ENCODE peak calls at places on chromosomes 13 and 19, in eight cellular contexts. G, V, H, Q, E, Z, D and S are unnamed samples.

GRCh38 chr13:46665630-46666482 is 112.9 kb downstream of the LRCH1 start:
- DNase-seq in E (no peak), G (no peak), Z (no peak), Q (no peak), D (no peak), V (no peak), H (no peak), S (no peak)

GRCh38 chr13:42997381-42997780 is 5.3 kb upstream of the EPSTI1 start:
- DNase-seq in E (peak), Z (no peak), V (no peak), Q (no peak), H (no peak), G (no peak), D (no peak), S (no peak)

GRCh38 chr13:77752512-77753069 is 55.1 kb downstream of the SLAIN1 start:
- DNase-seq in Z (no peak), V (no peak), Q (no peak), G (peak), H (no peak), E (no peak), D (no peak), S (no peak)

GRCh38 chr13:75636339-75637095 is 387 bp downstream of the LMO7 start:
- DNase-seq in E (peak), H (no peak), D (no peak), Z (peak), V (no peak), G (no peak), Q (no peak), S (peak)

GRCh38 chr13:79481685-79482052 is 714 bp downstream of the NDFIP2 start:
- DNase-seq in D (no peak), Z (no peak), V (no peak), G (no peak), Q (no peak), E (no peak), H (no peak), S (peak)

GRCh38 chr13:20190481-20191310 is 2.0 kb downstream of the GJB2 start:
- DNase-seq in V (no peak), H (no peak), Q (peak), E (peak), D (no peak), G (no peak), Z (no peak), S (peak)

GRCh38 chr13:44243198-44243852 is 130.3 kb upstream of the SERP2 start:
- DNase-seq in D (no peak), E (peak), H (no peak), Q (no peak), V (peak), Z (peak), G (no peak), S (peak)

GRCh38 chr19:4108767-4109625 is 14.9 kb downstream of the MAP2K2 start:
- DNase-seq in G (no peak), Q (no peak), H (no peak), Z (no peak), E (no peak), V (no peak), D (no peak), S (no peak)

GRCh38 chr13:23570099-23570926 is at the start of gene TNFRSF19:
- DNase-seq in G (no peak), H (no peak), Q (peak), V (peak), Z (peak), D (no peak), E (peak), S (no peak)

GRCh38 chr19:56103027-56103614 is 18.0 kb downstream of the ZNF787 start:
- DNase-seq in H (no peak), V (no peak), E (no peak), Z (no peak), D (no peak), G (no peak), Q (no peak), S (no peak)

GRCh38 chr13:40402931-40403412 is 263.5 kb downstream of the FOXO1 start:
- DNase-seq in G (no peak), Q (no peak), H (no peak), V (no peak), Z (no peak), D (no peak), E (peak), S (peak)

GRCh38 chr13:44302948-44303575 is 70.6 kb upstream of the SERP2 start:
- DNase-seq in Q (no peak), D (no peak), G (no peak), Z (no peak), E (peak), V (no peak), H (no peak), S (no peak)

GRCh38 chr19:49957262-49957915 is 3.6 kb downstream of the SIGLEC11 start:
- DNase-seq in H (no peak), G (no peak), E (no peak), Z (no peak), V (no peak), Q (no peak), D (no peak), S (no peak)

GRCh38 chr13:106650690-106651205 is 82.8 kb upstream of the ARGLU1 start:
- DNase-seq in Q (no peak), H (no peak), Z (no peak), D (no peak), V (no peak), G (no peak), E (no peak), S (no peak)

GRCh38 chr19:28242317-28242927 is 970.5 kb downstream of the UQCRFS1 start:
- DNase-seq in V (peak), Z (peak), G (no peak), H (no peak), D (no peak), Q (no peak), E (peak), S (peak)

GRCh38 chr13:33169273-33169980 is 116.1 kb downstream of the STARD13 start:
- DNase-seq in V (no peak), G (no peak), Q (peak), Z (no peak), E (peak), D (no peak), H (no peak), S (peak)

GRCh38 chr13:23470706-23471610 is 37.5 kb upstream of the SACS start:
- DNase-seq in Z (no peak), V (no peak), Q (no peak), G (no peak), E (no peak), H (no peak), D (no peak), S (no peak)

GRCh38 chr19:46887240-46887782 is 26.5 kb downstream of the ARHGAP35 start:
- DNase-seq in E (no peak), V (no peak), H (no peak), Z (no peak), D (no peak), Q (no peak), G (no peak), S (no peak)

GRCh38 chr13:30049692-30050091 is 199.3 kb upstream of the UBL3 start:
- DNase-seq in H (no peak), D (no peak), Q (no peak), E (no peak), V (no peak), G (no peak), Z (no peak), S (peak)

GRCh38 chr19:2167896-2168618 is 4.3 kb downstream of the DOT1L start:
- DNase-seq in D (peak), Q (no peak), H (peak), V (no peak), E (peak), Z (no peak), G (peak), S (peak)
- TF ChIP-seq CTCF in D (no peak), Q (no peak), H (no peak), V (no peak), E (no peak), Z (no peak), G (no peak), S (no peak)

DNA sequence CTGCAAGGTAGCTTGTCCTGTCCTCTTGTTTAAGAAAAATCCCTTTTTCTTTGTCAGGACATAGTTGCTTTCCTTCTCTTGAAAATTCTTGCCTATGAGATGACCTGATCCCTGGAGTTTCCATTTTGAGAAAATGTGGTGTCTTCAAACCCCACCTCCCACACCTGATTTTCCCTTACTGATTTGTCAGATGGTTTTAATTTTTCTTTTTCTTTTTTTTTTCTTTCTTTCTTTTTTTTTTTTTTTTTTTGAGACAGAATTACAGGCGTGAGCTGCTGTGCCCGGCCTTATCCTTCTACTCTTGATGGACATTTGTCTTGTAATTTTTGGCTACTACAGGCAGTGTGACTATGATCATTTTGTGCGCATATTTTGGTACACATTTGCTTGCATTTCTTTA is 1.2 kb downstream of the ZNF345 start:
- DNase-seq in Z (no peak), Q (no peak), V (no peak), G (no peak), E (no peak), H (no peak), D (no peak), S (no peak)
- TF ChIP-seq CTCF in Z (no peak), Q (no peak), V (no peak), G (no peak), E (no peak), H (no peak), D (no peak), S (no peak)

GRCh38 chr19:51901860-51902259 is 3.0 kb downstream of the ZNF649 start:
- DNase-seq in G (no peak), Z (no peak), Q (no peak), V (no peak), E (no peak), D (no peak), H (no peak), S (no peak)
- TF ChIP-seq CTCF in G (no peak), Z (no peak), Q (no peak), V (no peak), E (no peak), D (no peak), H (no peak), S (no peak)

DNA sequence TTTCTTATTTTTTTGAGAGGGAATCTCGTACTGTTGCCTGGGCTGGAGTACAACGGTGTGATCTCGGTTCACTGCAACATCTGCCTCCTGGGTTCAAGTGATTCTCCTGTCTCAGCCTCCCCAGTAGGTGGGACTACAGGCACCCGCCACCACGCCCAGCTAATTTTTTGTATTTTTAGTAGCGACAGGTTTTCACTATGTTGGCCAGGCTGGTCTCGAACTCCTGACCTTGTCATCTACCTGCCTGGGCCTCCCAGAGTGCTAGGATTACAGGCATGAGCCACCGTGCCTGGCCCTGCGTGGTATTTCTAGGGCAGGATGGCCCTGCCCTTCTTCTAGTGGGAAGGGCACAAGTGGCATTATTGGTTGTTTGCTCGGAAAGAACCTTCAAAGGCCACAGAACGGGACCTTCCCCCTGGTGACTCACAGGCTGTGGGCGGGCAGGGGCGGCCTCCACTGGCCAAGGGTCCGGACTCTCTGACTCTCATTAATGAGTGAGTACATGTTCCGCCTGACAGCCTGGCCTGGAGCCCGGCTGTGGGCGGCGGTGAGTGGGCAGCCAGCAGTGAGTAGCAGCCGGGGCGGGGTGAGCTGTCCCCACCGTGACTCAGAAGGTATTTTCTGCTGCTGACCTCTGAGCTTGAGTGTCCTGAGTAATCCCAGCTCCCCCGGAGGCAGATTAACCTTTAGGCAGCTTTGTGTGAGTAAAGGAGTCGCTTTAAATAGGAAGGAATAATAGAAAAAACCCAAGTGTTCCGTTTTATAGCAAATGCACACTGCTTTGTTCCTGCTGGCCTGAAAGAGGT is 5.1 kb downstream of the DOT1L start:
- DNase-seq in D (peak), E (peak), V (peak), Z (peak), Q (peak), G (peak), H (peak), S (peak)
- TF ChIP-seq CTCF in D (no peak), E (no peak), V (no peak), Z (no peak), Q (no peak), G (no peak), H (no peak), S (no peak)

DNA sequence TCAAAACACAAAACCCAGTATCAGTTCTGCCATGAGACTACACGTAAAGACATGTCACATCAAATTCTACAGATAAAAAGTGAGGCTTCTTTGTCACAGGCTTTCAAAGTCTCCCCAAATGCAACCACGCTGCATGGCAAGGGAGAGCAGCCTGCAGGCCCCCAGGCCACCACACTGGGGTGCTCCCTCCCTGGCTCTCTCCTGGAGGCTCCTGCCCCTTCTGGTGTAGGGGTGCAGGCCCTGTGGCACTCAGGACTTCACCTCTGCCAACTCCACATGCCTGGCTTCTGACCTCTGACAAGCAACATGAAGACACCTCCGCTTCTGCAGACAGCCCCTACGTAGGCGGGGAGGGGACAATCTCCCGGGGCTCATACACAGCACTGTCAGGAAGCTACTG is 14.3 kb downstream of the AKAP8 start:
- DNase-seq in D (no peak), E (no peak), V (no peak), Q (no peak), Z (no peak), H (no peak), G (no peak), S (no peak)
- TF ChIP-seq CTCF in D (no peak), E (no peak), V (no peak), Q (no peak), Z (no peak), H (no peak), G (no peak), S (no peak)

GRCh38 chr19:30684613-30685012 is 312.4 kb downstream of the ZNF536 start:
- DNase-seq in Q (no peak), E (no peak), D (no peak), G (peak), H (no peak), V (no peak), Z (no peak), S (no peak)
- TF ChIP-seq CTCF in Q (no peak), E (no peak), D (no peak), G (no peak), H (no peak), V (no peak), Z (no peak), S (no peak)

GRCh38 chr19:989381-990081 is 5.4 kb downstream of the WDR18 start:
- DNase-seq in H (no peak), V (no peak), Z (no peak), Q (no peak), G (no peak), E (no peak), D (no peak), S (no peak)
- TF ChIP-seq CTCF in H (no peak), V (peak), Z (peak), Q (peak), G (no peak), E (peak), D (no peak), S (peak)

GRCh38 chr19:34936184-34936583 is 9.5 kb downstream of the ZNF30 start:
- DNase-seq in G (no peak), Q (no peak), Z (no peak), V (no peak), H (no peak), D (no peak), E (no peak), S (no peak)

GRCh38 chr19:34926685-34927375 is at the start of gene ZNF30:
- DNase-seq in Z (peak), H (peak), V (peak), Q (peak), G (peak), D (peak), E (peak), S (peak)

GRCh38 chr19:34932494-34932893 is 5.8 kb downstream of the ZNF30 start:
- DNase-seq in V (no peak), Z (no peak), E (no peak), H (no peak), G (no peak), D (no peak), Q (no peak), S (no peak)
- TF ChIP-seq CTCF in V (no peak), Z (no peak), E (no peak), H (no peak), G (no peak), D (no peak), Q (no peak), S (no peak)